ENCODE peak calls at places on chromosomes 7 and 10, in four cellular contexts. P, B, T and S are unnamed samples.

GRCh38 chr10:42943025-42943818 is 133.6 kb upstream of the RET start:
- DNase-seq in P (no peak), B (no peak), T (no peak), S (no peak)

GRCh38 chr7:33719059-33719581 is 186.2 kb upstream of the BMPER start:
- DNase-seq in P (peak; percentile 17), B (no peak), T (peak; percentile 58), S (no peak)

GRCh38 chr7:29843738-29844137 is 37.4 kb downstream of the WIPF3 start:
- DNase-seq in P (no peak), B (no peak), T (no peak), S (no peak)

GRCh38 chr10:69446650-69447151 is 4.6 kb upstream of the TSPAN15 start:
- DNase-seq in P (peak; percentile 95), B (no peak), T (no peak), S (peak; percentile 91)

GRCh38 chr10:29806350-29806788 is 171.6 kb upstream of the SVIL start:
- DNase-seq in P (peak; percentile 18), B (no peak), T (no peak), S (no peak)

GRCh38 chr7:81669476-81670105 is 100.3 kb downstream of the HGF start:
- DNase-seq in P (no peak), B (no peak), T (no peak), S (no peak)

GRCh38 chr7:76278540-76278939 is 23.9 kb upstream of the HSPB1 start:
- DNase-seq in P (peak; percentile 33), B (no peak), T (no peak), S (no peak)

GRCh38 chr10:23540401-23540800 is 101.5 kb downstream of the OTUD1 start:
- DNase-seq in P (no peak), B (no peak), T (no peak), S (no peak)